ENCODE peak calls at places on chromosomes 5 and 9, in five cellular contexts. I, N, Q, O and X are unnamed samples.

GRCh38 chr5:138542120-138542955 is 698 bp downstream of the ETF1 start:
- DNase-seq in N (no peak), Q (no peak), I (no peak), O (no peak), X (no peak)

GRCh38 chr5:137753227-137753985 is 757 bp downstream of the HNRNPA0 start:
- DNase-seq in O (peak; percentile 56), Q (no peak), N (peak; percentile 62), I (peak; percentile 71), X (peak; percentile 44)

GRCh38 chr9:131899248-131899882 is 159.5 kb upstream of the RAPGEF1 start:
- DNase-seq in O (no peak), Q (no peak), I (no peak), N (no peak), X (no peak)

GRCh38 chr5:72066658-72067057 is 40.6 kb upstream of the MAP1B start:
- DNase-seq in Q (peak; percentile 65), N (no peak), I (no peak), O (peak; percentile 17), X (no peak)

GRCh38 chr9:93810028-93810971 is 144.9 kb downstream of the BARX1 start:
- DNase-seq in I (peak; percentile 37), N (no peak), Q (no peak), O (no peak), X (no peak)

GRCh38 chr5:140292212-140293040 is 10.5 kb downstream of the PFDN1 start:
- DNase-seq in N (no peak), Q (no peak), I (no peak), O (no peak), X (no peak)

GRCh38 chr5:176899296-176899891 is at the start of gene HK3:
- DNase-seq in O (peak; percentile 22), N (peak; percentile 19), Q (no peak), I (no peak), X (no peak)

GRCh38 chr5:112208699-112209615 is 210.1 kb downstream of the EPB41L4A start:
- DNase-seq in Q (no peak), I (no peak), N (no peak), O (no peak), X (no peak)

GRCh38 chr9:87606921-87607521 is 109.4 kb downstream of the DAPK1 start:
- DNase-seq in O (no peak), N (no peak), Q (peak; percentile 24), I (no peak), X (no peak)

GRCh38 chr5:41808294-41808693 is 61.9 kb downstream of the OXCT1 start:
- DNase-seq in N (no peak), I (no peak), O (no peak), Q (no peak), X (no peak)

GRCh38 chr9:95276395-95276954 is 41.0 kb downstream of the FANCC start:
- DNase-seq in Q (no peak), O (no peak), I (no peak), N (no peak), X (no peak)

GRCh38 chr5:124698774-124699173 is 47.7 kb downstream of the ZNF608 start:
- DNase-seq in Q (no peak), I (no peak), O (no peak), N (no peak), X (no peak)

GRCh38 chr5:124702442-124703024 is 43.9 kb downstream of the ZNF608 start:
- DNase-seq in N (no peak), O (no peak), I (no peak), Q (no peak), X (no peak)

GRCh38 chr5:124701873-124702272 is 44.6 kb downstream of the ZNF608 start:
- DNase-seq in O (no peak), I (no peak), Q (no peak), N (no peak), X (no peak)

GRCh38 chr5:124700930-124701458 is 45.4 kb downstream of the ZNF608 start:
- DNase-seq in O (no peak), I (no peak), Q (no peak), N (no peak), X (no peak)

DNA sequence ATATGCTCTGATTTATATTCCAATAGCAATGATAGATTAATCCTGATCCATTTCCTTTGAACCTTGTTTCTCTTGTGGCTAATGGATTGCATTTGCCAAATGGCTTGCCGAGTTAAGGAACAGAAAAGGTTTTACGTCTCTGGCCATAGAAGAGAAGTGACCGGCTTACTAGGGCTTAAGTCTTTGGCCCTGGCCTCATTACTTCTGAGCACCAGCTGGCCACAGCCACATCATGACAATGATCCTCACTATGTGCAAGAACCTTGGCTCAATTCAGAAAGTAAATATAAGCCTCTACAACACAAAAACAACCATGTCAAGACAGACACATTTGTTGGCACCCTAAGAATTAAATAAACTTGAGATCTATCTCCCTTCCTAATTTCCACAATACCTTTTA is 46.1 kb downstream of the ZNF608 start:
- DNase-seq in Q (no peak), O (no peak), I (no peak), N (no peak), X (no peak)
- H3K4me1 ChIP-seq in Q (no peaks in the 10 kb centered on the region), O (peaks cover 26% of the 10 kb centered on the region), I (no peaks in the 10 kb centered on the region), N (no peaks in the 10 kb centered on the region), X (peaks cover 18% of the 10 kb centered on the region)

GRCh38 chr5:168591302-168592013 is 12.3 kb upstream of the PANK3 start:
- DNase-seq in Q (no peak), O (no peak), N (no peak), I (no peak), X (no peak)
- TF ChIP-seq POLR2A in Q (no peak), O (no peak), N (no peak), I (no peak), X (no peak)

DNA sequence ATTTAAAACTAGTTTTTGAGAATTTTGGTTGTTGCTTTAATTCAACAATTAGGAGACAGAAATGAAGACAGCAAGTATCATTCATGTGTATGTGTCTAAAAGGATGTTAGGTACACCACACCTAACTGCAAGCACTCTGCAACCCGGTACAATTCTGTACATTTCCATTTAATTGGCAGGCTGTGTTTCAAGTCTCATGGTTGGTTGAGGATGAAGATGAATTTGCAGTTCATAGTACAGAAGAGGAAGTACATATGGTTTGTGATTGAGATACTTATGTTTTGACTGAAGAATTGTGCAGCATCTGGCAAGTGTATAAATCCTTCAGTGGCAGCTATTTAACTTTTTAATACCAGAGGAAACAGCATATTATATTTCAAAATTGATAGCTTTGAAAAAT is 628.7 kb upstream of the ZNF608 start:
- DNase-seq in O (no peak), N (no peak), I (no peak), Q (no peak), X (no peak)
- H3K4me1 ChIP-seq in O (no peaks in the 10 kb centered on the region), N (no peaks in the 10 kb centered on the region), I (no peaks in the 10 kb centered on the region), Q (no peaks in the 10 kb centered on the region), X (no peaks in the 10 kb centered on the region)

GRCh38 chr5:122064992-122065391 is 13.1 kb downstream of the LOX start:
- DNase-seq in Q (no peak), I (no peak), O (no peak), N (no peak), X (no peak)
- TF ChIP-seq POLR2A in Q (no peak), I (no peak), O (no peak), N (no peak), X (no peak)

DNA sequence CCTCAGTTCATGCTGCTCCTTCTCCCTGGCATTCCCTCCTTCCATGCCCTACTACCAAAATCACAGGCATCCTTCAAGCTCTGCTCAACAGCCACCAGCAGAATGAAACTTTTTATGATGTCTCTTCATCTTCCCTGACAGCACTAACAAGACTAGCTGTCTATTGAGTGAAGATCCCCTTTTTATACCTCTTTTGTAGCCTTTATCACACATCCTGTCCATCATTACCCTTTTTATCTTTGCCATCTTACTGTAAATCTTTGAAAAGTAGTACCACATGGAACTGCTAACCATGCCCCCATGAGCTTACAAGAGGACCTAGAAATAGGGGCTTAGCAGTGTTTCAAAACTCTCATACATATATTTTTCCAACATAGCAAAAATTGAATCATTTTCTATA is 10.8 kb upstream of the ADRB2 start:
- DNase-seq in N (no peak), Q (no peak), I (no peak), O (no peak), X (no peak)
- H3K4me1 ChIP-seq in N (no peaks in the 10 kb centered on the region), Q (no peaks in the 10 kb centered on the region), I (no peaks in the 10 kb centered on the region), O (no peaks in the 10 kb centered on the region), X (no peaks in the 10 kb centered on the region)

GRCh38 chr9:34328983-34329832 is at the start of the genes KIF24 and NUDT2:
- DNase-seq in N (peak; percentile 99), Q (peak; percentile 96), I (peak; percentile 94), O (peak; percentile 99), X (peak; percentile 96)
- TF ChIP-seq POLR2A in N (peak; percentile 45), Q (peak; percentile 77), I (peak; percentile 78), O (peak; percentile 91), X (peak; percentile 88)